ENCODE peak calls at places on chromosomes 13 and 19, in ten cellular contexts. One of them, this sample, is unnamed.

GRCh38 chr19:12200020-12200419 is 37.1 kb downstream of the ZNF136 start:
- DNase-seq in sigmoid colon: no peak
- DNase-seq in heart left ventricle: no peak
- DNase-seq in psoas muscle: no peak
- DNase-seq in cardiac muscle cell: no peak
- DNase-seq in transverse colon: no peak
- DNase-seq in CD4-positive, alpha-beta memory T cell: no peak
- DNase-seq in CD8-positive, alpha-beta T cell: no peak
- DNase-seq in CD4-positive, CD25-positive, alpha-beta regulatory T cell: no peak
- DNase-seq in astrocyte of the spinal cord: no peak
- DNase-seq in this sample: no peak

GRCh38 chr19:3060852-3061182 is 1.5 kb downstream of the TLE5 start:
- DNase-seq in sigmoid colon: no peak
- DNase-seq in heart left ventricle: no peak
- DNase-seq in psoas muscle: no peak
- DNase-seq in cardiac muscle cell: no peak
- DNase-seq in transverse colon: no peak
- DNase-seq in CD4-positive, alpha-beta memory T cell: no peak
- DNase-seq in CD8-positive, alpha-beta T cell: no peak
- DNase-seq in CD4-positive, CD25-positive, alpha-beta regulatory T cell: no peak
- DNase-seq in astrocyte of the spinal cord: no peak
- DNase-seq in this sample: no peak

GRCh38 chr19:32359581-32359980 is 14.2 kb downstream of the ZNF507 start:
- DNase-seq in sigmoid colon: no peak
- DNase-seq in heart left ventricle: no peak
- DNase-seq in psoas muscle: no peak
- DNase-seq in cardiac muscle cell: no peak
- DNase-seq in transverse colon: no peak
- DNase-seq in CD4-positive, alpha-beta memory T cell: no peak
- DNase-seq in CD8-positive, alpha-beta T cell: no peak
- DNase-seq in CD4-positive, CD25-positive, alpha-beta regulatory T cell: no peak
- DNase-seq in astrocyte of the spinal cord: no peak
- DNase-seq in this sample: no peak

GRCh38 chr13:76790519-76791289 is 95.5 kb downstream of the KCTD12 start:
- DNase-seq in sigmoid colon: no peak
- DNase-seq in heart left ventricle: no peak
- DNase-seq in psoas muscle: no peak
- DNase-seq in cardiac muscle cell: peak; percentile 84
- DNase-seq in transverse colon: no peak
- DNase-seq in CD4-positive, alpha-beta memory T cell: no peak
- DNase-seq in CD8-positive, alpha-beta T cell: no peak
- DNase-seq in CD4-positive, CD25-positive, alpha-beta regulatory T cell: no peak
- DNase-seq in astrocyte of the spinal cord: no peak
- DNase-seq in this sample: no peak

GRCh38 chr19:21482863-21483276 is 22.5 kb upstream of the ZNF429 start:
- DNase-seq in sigmoid colon: peak; percentile 72
- DNase-seq in heart left ventricle: peak; percentile 36
- DNase-seq in psoas muscle: peak; percentile 77
- DNase-seq in cardiac muscle cell: peak; percentile 55
- DNase-seq in transverse colon: peak; percentile 48
- DNase-seq in CD4-positive, alpha-beta memory T cell: peak; percentile 66
- DNase-seq in CD8-positive, alpha-beta T cell: peak; percentile 75
- DNase-seq in CD4-positive, CD25-positive, alpha-beta regulatory T cell: peak; percentile 38
- DNase-seq in astrocyte of the spinal cord: peak; percentile 7
- DNase-seq in this sample: peak; percentile 37

GRCh38 chr19:8512115-8512967 is 1.6 kb downstream of the ZNF414 start:
- DNase-seq in sigmoid colon: no peak
- DNase-seq in heart left ventricle: no peak
- DNase-seq in psoas muscle: no peak
- DNase-seq in cardiac muscle cell: no peak
- DNase-seq in transverse colon: peak; percentile 43
- DNase-seq in CD4-positive, alpha-beta memory T cell: no peak
- DNase-seq in CD8-positive, alpha-beta T cell: no peak
- DNase-seq in CD4-positive, CD25-positive, alpha-beta regulatory T cell: no peak
- DNase-seq in astrocyte of the spinal cord: no peak
- DNase-seq in this sample: peak; percentile 65

GRCh38 chr19:18733196-18733647 is 49.7 kb downstream of the CRTC1 start:
- DNase-seq in sigmoid colon: peak; percentile 90
- DNase-seq in heart left ventricle: peak; percentile 30
- DNase-seq in psoas muscle: peak; percentile 79
- DNase-seq in cardiac muscle cell: no peak
- DNase-seq in transverse colon: peak; percentile 19
- DNase-seq in CD4-positive, alpha-beta memory T cell: no peak
- DNase-seq in CD8-positive, alpha-beta T cell: no peak
- DNase-seq in CD4-positive, CD25-positive, alpha-beta regulatory T cell: no peak
- DNase-seq in astrocyte of the spinal cord: peak; percentile 39
- DNase-seq in this sample: no peak

GRCh38 chr13:101576452-101576851 is 124.0 kb downstream of the ITGBL1 start:
- DNase-seq in sigmoid colon: no peak
- DNase-seq in heart left ventricle: no peak
- DNase-seq in psoas muscle: no peak
- DNase-seq in cardiac muscle cell: no peak
- DNase-seq in transverse colon: no peak
- DNase-seq in CD4-positive, alpha-beta memory T cell: no peak
- DNase-seq in CD8-positive, alpha-beta T cell: no peak
- DNase-seq in CD4-positive, CD25-positive, alpha-beta regulatory T cell: no peak
- DNase-seq in astrocyte of the spinal cord: peak; percentile 31
- DNase-seq in this sample: no peak

GRCh38 chr13:37069597-37070103 is 10.2 kb upstream of the SUPT20H start:
- DNase-seq in sigmoid colon: no peak
- DNase-seq in heart left ventricle: no peak
- DNase-seq in psoas muscle: no peak
- DNase-seq in cardiac muscle cell: no peak
- DNase-seq in transverse colon: no peak
- DNase-seq in CD4-positive, alpha-beta memory T cell: no peak
- DNase-seq in CD8-positive, alpha-beta T cell: no peak
- DNase-seq in CD4-positive, CD25-positive, alpha-beta regulatory T cell: no peak
- DNase-seq in astrocyte of the spinal cord: no peak
- DNase-seq in this sample: no peak

GRCh38 chr19:4409123-4409933 is 6.9 kb downstream of the CHAF1A start:
- DNase-seq in sigmoid colon: no peak
- DNase-seq in heart left ventricle: no peak
- DNase-seq in psoas muscle: no peak
- DNase-seq in cardiac muscle cell: no peak
- DNase-seq in transverse colon: no peak
- DNase-seq in CD4-positive, alpha-beta memory T cell: no peak
- DNase-seq in CD8-positive, alpha-beta T cell: no peak
- DNase-seq in CD4-positive, CD25-positive, alpha-beta regulatory T cell: no peak
- DNase-seq in astrocyte of the spinal cord: no peak
- DNase-seq in this sample: no peak

GRCh38 chr13:29771247-29771646 is 79.2 kb downstream of the UBL3 start:
- DNase-seq in sigmoid colon: no peak
- DNase-seq in heart left ventricle: no peak
- DNase-seq in psoas muscle: no peak
- DNase-seq in cardiac muscle cell: peak; percentile 8
- DNase-seq in transverse colon: no peak
- DNase-seq in CD4-positive, alpha-beta memory T cell: peak; percentile 54
- DNase-seq in CD8-positive, alpha-beta T cell: no peak
- DNase-seq in CD4-positive, CD25-positive, alpha-beta regulatory T cell: no peak
- DNase-seq in astrocyte of the spinal cord: peak; percentile 54
- DNase-seq in this sample: peak; percentile 50

DNA sequence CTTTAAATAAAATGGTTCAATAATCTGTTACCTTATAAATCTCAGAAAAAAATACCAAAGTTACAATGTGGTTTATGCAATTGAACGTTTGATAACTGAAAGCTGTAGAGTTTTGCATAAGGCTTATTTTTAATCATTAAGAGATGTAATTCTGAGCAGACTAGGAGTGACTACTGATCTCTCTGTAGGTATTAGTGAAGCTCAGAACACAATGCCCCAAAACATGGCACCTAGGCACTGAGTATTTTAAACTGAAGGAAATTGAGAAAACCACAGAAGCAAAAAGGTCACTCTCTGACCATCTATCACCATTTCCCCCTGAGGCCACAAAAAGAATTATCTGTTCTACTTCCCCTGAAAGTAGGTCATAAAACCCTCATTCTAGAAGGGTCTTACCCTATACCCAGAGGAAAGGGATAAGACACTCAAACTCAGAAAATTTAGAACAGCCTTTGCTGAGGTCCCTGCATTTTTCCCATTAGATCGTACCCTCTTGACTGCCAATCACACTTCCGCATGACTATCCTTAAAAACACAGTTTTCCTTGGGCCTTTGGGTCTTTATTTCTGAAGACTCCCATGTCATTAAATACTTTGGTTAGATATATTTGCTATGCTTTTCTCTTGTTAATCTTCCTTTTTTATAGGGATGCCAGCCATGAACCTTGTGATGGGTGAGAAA is 158.1 kb downstream of the PCDH9 start:
- DNase-seq in sigmoid colon: no peak
- DNase-seq in heart left ventricle: no peak
- DNase-seq in psoas muscle: no peak
- DNase-seq in cardiac muscle cell: no peak
- DNase-seq in transverse colon: no peak
- DNase-seq in CD4-positive, alpha-beta memory T cell: no peak
- DNase-seq in CD8-positive, alpha-beta T cell: no peak
- DNase-seq in CD4-positive, CD25-positive, alpha-beta regulatory T cell: no peak
- DNase-seq in astrocyte of the spinal cord: no peak
- DNase-seq in this sample: no peak
- H3K4me3 ChIP-seq in sigmoid colon: no peak overlapping the region
- H3K4me3 ChIP-seq in heart left ventricle: no peak overlapping the region
- H3K4me3 ChIP-seq in psoas muscle: no peak overlapping the region
- H3K4me3 ChIP-seq in cardiac muscle cell: no peak overlapping the region
- H3K4me3 ChIP-seq in transverse colon: no peak overlapping the region
- H3K4me3 ChIP-seq in CD4-positive, alpha-beta memory T cell: no peak overlapping the region
- H3K4me3 ChIP-seq in CD8-positive, alpha-beta T cell: no peak overlapping the region
- H3K4me3 ChIP-seq in CD4-positive, CD25-positive, alpha-beta regulatory T cell: no peak overlapping the region
- H3K4me3 ChIP-seq in astrocyte of the spinal cord: no peak overlapping the region
- H3K4me3 ChIP-seq in this sample: no peak overlapping the region

GRCh38 chr13:94967183-94968039 is 255.1 kb upstream of the SOX21 start:
- DNase-seq in sigmoid colon: no peak
- DNase-seq in heart left ventricle: no peak
- DNase-seq in psoas muscle: no peak
- DNase-seq in cardiac muscle cell: peak; percentile 56
- DNase-seq in transverse colon: no peak
- DNase-seq in CD4-positive, alpha-beta memory T cell: no peak
- DNase-seq in CD8-positive, alpha-beta T cell: no peak
- DNase-seq in CD4-positive, CD25-positive, alpha-beta regulatory T cell: no peak
- DNase-seq in astrocyte of the spinal cord: peak; percentile 27
- DNase-seq in this sample: peak; percentile 5

GRCh38 chr13:94968757-94969086 is 256.4 kb upstream of the SOX21 start:
- DNase-seq in sigmoid colon: no peak
- DNase-seq in heart left ventricle: no peak
- DNase-seq in psoas muscle: no peak
- DNase-seq in cardiac muscle cell: no peak
- DNase-seq in transverse colon: no peak
- DNase-seq in CD4-positive, alpha-beta memory T cell: no peak
- DNase-seq in CD8-positive, alpha-beta T cell: no peak
- DNase-seq in CD4-positive, CD25-positive, alpha-beta regulatory T cell: no peak
- DNase-seq in astrocyte of the spinal cord: no peak
- DNase-seq in this sample: no peak

GRCh38 chr13:94968040-94968756 is 255.9 kb upstream of the SOX21 start:
- DNase-seq in sigmoid colon: no peak
- DNase-seq in heart left ventricle: no peak
- DNase-seq in psoas muscle: no peak
- DNase-seq in cardiac muscle cell: peak; percentile 71
- DNase-seq in transverse colon: no peak
- DNase-seq in CD4-positive, alpha-beta memory T cell: no peak
- DNase-seq in CD8-positive, alpha-beta T cell: no peak
- DNase-seq in CD4-positive, CD25-positive, alpha-beta regulatory T cell: no peak
- DNase-seq in astrocyte of the spinal cord: peak; percentile 35
- DNase-seq in this sample: no peak

GRCh38 chr13:94972262-94972661 is 259.9 kb upstream of the SOX21 start:
- DNase-seq in sigmoid colon: no peak
- DNase-seq in heart left ventricle: no peak
- DNase-seq in psoas muscle: no peak
- DNase-seq in cardiac muscle cell: no peak
- DNase-seq in transverse colon: no peak
- DNase-seq in CD4-positive, alpha-beta memory T cell: no peak
- DNase-seq in CD8-positive, alpha-beta T cell: no peak
- DNase-seq in CD4-positive, CD25-positive, alpha-beta regulatory T cell: no peak
- DNase-seq in astrocyte of the spinal cord: no peak
- DNase-seq in this sample: no peak

GRCh38 chr13:94966380-94966779 is 254.0 kb upstream of the SOX21 start:
- DNase-seq in sigmoid colon: no peak
- DNase-seq in heart left ventricle: no peak
- DNase-seq in psoas muscle: no peak
- DNase-seq in cardiac muscle cell: no peak
- DNase-seq in transverse colon: no peak
- DNase-seq in CD4-positive, alpha-beta memory T cell: no peak
- DNase-seq in CD8-positive, alpha-beta T cell: no peak
- DNase-seq in CD4-positive, CD25-positive, alpha-beta regulatory T cell: no peak
- DNase-seq in astrocyte of the spinal cord: no peak
- DNase-seq in this sample: no peak
- H3K4me3 ChIP-seq in sigmoid colon: no peak overlapping the region
- H3K4me3 ChIP-seq in heart left ventricle: no peak overlapping the region
- H3K4me3 ChIP-seq in psoas muscle: no peak overlapping the region
- H3K4me3 ChIP-seq in cardiac muscle cell: no peak overlapping the region
- H3K4me3 ChIP-seq in transverse colon: no peak overlapping the region
- H3K4me3 ChIP-seq in CD4-positive, alpha-beta memory T cell: no peak overlapping the region
- H3K4me3 ChIP-seq in CD8-positive, alpha-beta T cell: no peak overlapping the region
- H3K4me3 ChIP-seq in CD4-positive, CD25-positive, alpha-beta regulatory T cell: no peak overlapping the region
- H3K4me3 ChIP-seq in astrocyte of the spinal cord: no peak overlapping the region
- H3K4me3 ChIP-seq in this sample: no peak overlapping the region

DNA sequence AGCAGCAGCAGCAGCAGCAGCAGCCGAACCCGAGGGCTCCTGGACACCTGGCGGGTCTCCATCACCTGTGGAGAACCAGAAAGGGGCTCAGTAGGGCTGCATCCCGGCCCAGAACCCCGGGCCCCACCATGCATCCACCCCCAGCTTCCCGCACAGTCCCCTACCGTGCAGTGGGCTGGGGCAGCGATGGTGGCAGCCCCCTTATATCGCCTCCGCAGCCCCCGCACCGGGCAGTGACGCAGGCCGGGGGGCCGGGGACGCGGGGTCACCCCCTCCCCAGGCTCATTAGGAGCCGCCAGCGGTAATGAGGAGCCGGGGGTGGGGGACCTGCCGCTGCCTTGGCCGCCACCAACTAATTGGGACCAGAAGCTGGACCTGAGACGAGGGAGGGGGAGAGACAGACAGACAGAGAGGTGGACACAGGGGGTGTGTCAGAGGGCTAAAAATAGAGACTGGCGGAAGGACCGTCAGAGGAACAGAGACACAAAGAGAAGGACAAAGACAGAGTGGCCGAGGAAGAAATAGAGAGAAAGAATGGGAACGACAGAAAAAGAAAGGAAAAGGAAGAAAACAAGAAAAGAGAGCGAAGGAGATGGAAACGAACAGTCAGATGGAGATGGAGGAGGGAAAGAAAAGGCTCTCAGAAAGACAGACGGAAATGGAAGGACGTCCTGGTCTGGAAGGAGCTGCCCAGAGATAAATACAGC is at the start of gene PTH2:
- DNase-seq in sigmoid colon: no peak
- DNase-seq in heart left ventricle: no peak
- DNase-seq in psoas muscle: no peak
- DNase-seq in cardiac muscle cell: no peak
- DNase-seq in transverse colon: no peak
- DNase-seq in CD4-positive, alpha-beta memory T cell: no peak
- DNase-seq in CD8-positive, alpha-beta T cell: no peak
- DNase-seq in CD4-positive, CD25-positive, alpha-beta regulatory T cell: no peak
- DNase-seq in astrocyte of the spinal cord: no peak
- DNase-seq in this sample: no peak
- H3K4me3 ChIP-seq in sigmoid colon: no peak within 1 kb of the TSS
- H3K4me3 ChIP-seq in heart left ventricle: peak within 1 kb of the TSS; percentile 1
- H3K4me3 ChIP-seq in psoas muscle: peak within 1 kb of the TSS; percentile 46
- H3K4me3 ChIP-seq in cardiac muscle cell: peak within 1 kb of the TSS; percentile 14
- H3K4me3 ChIP-seq in transverse colon: no peak within 1 kb of the TSS
- H3K4me3 ChIP-seq in CD4-positive, alpha-beta memory T cell: peak within 1 kb of the TSS; percentile 23
- H3K4me3 ChIP-seq in CD8-positive, alpha-beta T cell: peak within 1 kb of the TSS; percentile 44
- H3K4me3 ChIP-seq in CD4-positive, CD25-positive, alpha-beta regulatory T cell: peak within 1 kb of the TSS; percentile 61
- H3K4me3 ChIP-seq in astrocyte of the spinal cord: no peak within 1 kb of the TSS
- H3K4me3 ChIP-seq in this sample: no peak within 1 kb of the TSS

GRCh38 chr19:50823389-50824042 is at the start of gene KLK1:
- DNase-seq in sigmoid colon: no peak
- DNase-seq in heart left ventricle: no peak
- DNase-seq in psoas muscle: no peak
- DNase-seq in cardiac muscle cell: no peak
- DNase-seq in transverse colon: peak; percentile 73
- DNase-seq in CD4-positive, alpha-beta memory T cell: no peak
- DNase-seq in CD8-positive, alpha-beta T cell: no peak
- DNase-seq in CD4-positive, CD25-positive, alpha-beta regulatory T cell: no peak
- DNase-seq in astrocyte of the spinal cord: no peak
- DNase-seq in this sample: no peak
- H3K4me3 ChIP-seq in sigmoid colon: no peak within 1 kb of the TSS
- H3K4me3 ChIP-seq in heart left ventricle: no peak within 1 kb of the TSS
- H3K4me3 ChIP-seq in psoas muscle: no peak within 1 kb of the TSS
- H3K4me3 ChIP-seq in cardiac muscle cell: no peak within 1 kb of the TSS
- H3K4me3 ChIP-seq in transverse colon: no peak within 1 kb of the TSS
- H3K4me3 ChIP-seq in CD4-positive, alpha-beta memory T cell: no peak within 1 kb of the TSS
- H3K4me3 ChIP-seq in CD8-positive, alpha-beta T cell: no peak within 1 kb of the TSS
- H3K4me3 ChIP-seq in CD4-positive, CD25-positive, alpha-beta regulatory T cell: no peak within 1 kb of the TSS
- H3K4me3 ChIP-seq in astrocyte of the spinal cord: no peak within 1 kb of the TSS
- H3K4me3 ChIP-seq in this sample: no peak within 1 kb of the TSS